ENCODE peak calls at places on chromosomes 5 and 9, in six cellular contexts. A, D, I, Q, G and V are unnamed samples.

GRCh38 chr5:108753331-108753730 is 5.6 kb downstream of the FER start:
- DNase-seq in A (no peak), D (peak; percentile 56), G (no peak), I (no peak), Q (no peak), V (no peak)

GRCh38 chr9:36037580-36038169 is 962 bp downstream of the RECK start:
- DNase-seq in D (peak; percentile 45), G (peak; percentile 7), Q (no peak), A (no peak), I (no peak), V (no peak)

GRCh38 chr9:111263116-111263515 is 66.9 kb downstream of the OR2K2 start:
- DNase-seq in G (no peak), I (no peak), A (no peak), Q (no peak), D (no peak), V (no peak)

GRCh38 chr9:128412120-128412790 is 8.4 kb upstream of the CERCAM start:
- DNase-seq in D (peak; percentile 36), I (peak; percentile 87), Q (peak; percentile 94), G (peak; percentile 35), A (no peak), V (no peak)

GRCh38 chr9:111034573-111035539 is 3.4 kb downstream of the LPAR1 start:
- DNase-seq in Q (no peak), I (no peak), D (peak; percentile 71), G (no peak), A (no peak), V (no peak)

GRCh38 chr5:141841376-141841775 is 36.8 kb downstream of the PCDH1 start:
- DNase-seq in D (no peak), G (no peak), I (no peak), Q (no peak), A (no peak), V (no peak)

GRCh38 chr9:131618071-131618479 is 72.8 kb downstream of the PRRT1B start:
- DNase-seq in A (no peak), G (no peak), Q (no peak), D (peak; percentile 25), I (no peak), V (no peak)

GRCh38 chr5:147160923-147161663 is 73.7 kb upstream of the STK32A start:
- DNase-seq in G (no peak), Q (no peak), A (no peak), D (peak; percentile 30), I (no peak), V (no peak)

GRCh38 chr5:146945722-146946121 is 67.2 kb upstream of the PPP2R2B start:
- DNase-seq in D (no peak), Q (no peak), G (no peak), I (no peak), A (no peak), V (no peak)

GRCh38 chr9:129077236-129077635 is 3.7 kb upstream of the DOLPP1 start:
- DNase-seq in I (no peak), D (no peak), A (no peak), G (no peak), Q (no peak), V (no peak)

GRCh38 chr5:97009212-97009898 is 73.5 kb downstream of the LNPEP start:
- DNase-seq in G (no peak), Q (no peak), D (peak; percentile 11), I (no peak), A (no peak), V (no peak)

GRCh38 chr9:136611606-136612005 is 51.1 kb upstream of the EGFL7 start:
- DNase-seq in I (no peak), G (no peak), Q (no peak), D (no peak), A (no peak), V (no peak)

GRCh38 chr9:99905833-99906402 is 536 bp upstream of the STX17 start:
- DNase-seq in A (no peak), I (no peak), G (no peak), Q (no peak), D (peak; percentile 5), V (no peak)

GRCh38 chr9:68912561-68912960 is 101.4 kb downstream of the PRKACG start:
- DNase-seq in D (no peak), A (no peak), G (no peak), I (no peak), Q (no peak), V (no peak)

GRCh38 chr5:36363101-36363500 is 61.4 kb upstream of the RANBP3L start:
- DNase-seq in A (no peak), D (peak; percentile 80), Q (no peak), I (no peak), G (no peak), V (peak; percentile 38)

GRCh38 chr9:128920381-128921058 is at the start of gene PHYHD1:
- DNase-seq in G (no peak), A (no peak), I (peak; percentile 79), D (peak; percentile 77), Q (no peak), V (peak; percentile 50)

GRCh38 chr5:102867999-102868662 is 113.0 kb downstream of the PAM start:
- DNase-seq in G (no peak), A (no peak), D (peak; percentile 55), Q (no peak), I (no peak), V (no peak)

GRCh38 chr5:126106032-126106431 is 317.2 kb upstream of the GRAMD2B start:
- DNase-seq in G (no peak), Q (no peak), I (no peak), A (no peak), D (peak; percentile 39), V (no peak)

GRCh38 chr5:127885176-127885575 is 182.0 kb downstream of the CCDC192 start:
- DNase-seq in D (no peak), I (no peak), Q (no peak), G (no peak), A (no peak), V (no peak)

GRCh38 chr5:154309805-154310204 is 119.3 kb downstream of the GALNT10 start:
- DNase-seq in A (no peak), Q (no peak), G (no peak), I (no peak), D (no peak), V (no peak)

GRCh38 chr9:71604197-71605063 is 163.9 kb downstream of the CEMIP2 start:
- DNase-seq in Q (peak; percentile 83), I (peak; percentile 52), A (peak; percentile 44), D (peak; percentile 74), G (peak; percentile 82), V (no peak)

GRCh38 chr5:174935854-174936474 is 211.6 kb downstream of the MSX2 start:
- DNase-seq in G (peak; percentile 17), Q (peak; percentile 81), I (peak; percentile 61), D (peak; percentile 46), A (peak; percentile 7), V (no peak)

GRCh38 chr5:170737591-170737990 is 45.9 kb upstream of the GABRP start:
- DNase-seq in A (no peak), Q (no peak), G (no peak), I (no peak), D (no peak), V (no peak)

GRCh38 chr5:14581333-14581890 is at the start of gene OTULINL:
- DNase-seq in G (peak; percentile 87), D (peak; percentile 60), A (peak; percentile 82), Q (peak; percentile 93), I (peak; percentile 73), V (no peak)

GRCh38 chr9:107286057-107286456 is 3.0 kb downstream of the RAD23B start:
- DNase-seq in I (no peak), Q (no peak), G (no peak), D (peak; percentile 19), A (no peak), V (no peak)

GRCh38 chr9:33159058-33159759 is 7.9 kb downstream of the B4GALT1 start:
- DNase-seq in G (no peak), A (no peak), I (no peak), D (peak; percentile 70), Q (peak; percentile 47), V (no peak)

GRCh38 chr9:135474915-135475314 is 4.7 kb upstream of the PPP1R26 start:
- DNase-seq in A (no peak), D (no peak), Q (peak; percentile 67), G (no peak), I (peak; percentile 19), V (no peak)

GRCh38 chr5:1731091-1731639 is 68.5 kb downstream of the MRPL36 start:
- DNase-seq in D (no peak), Q (peak; percentile 1), A (no peak), I (no peak), G (no peak), V (no peak)

GRCh38 chr9:81626511-81626910 is 62.8 kb downstream of the TLE1 start:
- DNase-seq in A (no peak), G (no peak), D (no peak), I (no peak), Q (no peak), V (no peak)

GRCh38 chr9:113646491-113646890 is 183.0 kb downstream of the RGS3 start:
- DNase-seq in A (no peak), I (no peak), D (no peak), Q (no peak), G (no peak), V (no peak)

GRCh38 chr9:35267716-35268115 is 105.9 kb downstream of the UNC13B start:
- DNase-seq in Q (no peak), D (peak; percentile 66), A (no peak), G (no peak), I (no peak), V (no peak)

GRCh38 chr9:117021881-117022280 is 334.8 kb downstream of the TRIM32 start:
- DNase-seq in A (no peak), Q (no peak), I (no peak), G (no peak), D (no peak), V (no peak)